ENCODE peak calls at places on chromosome 14, in eight cellular contexts. One of them, this sample, is unnamed.

GRCh38 chr14:103418508-103418818 is 33.2 kb downstream of the MARK3 start:
- DNase-seq in activated T-helper 1 cell treated with Interleukin-2 at 50 U/mL for 16 hours: no peak
- DNase-seq in amniotic stem cell: no peak
- DNase-seq in ecto neural progenitor cell: no peak
- DNase-seq in NAMALWA: no peak
- DNase-seq in progenitor cell of endocrine pancreas: no peak
- DNase-seq in NCI-H1105: no peak
- DNase-seq in ascending aorta: no peak
- DNase-seq in this sample: no peak

GRCh38 chr14:31025335-31026075 is at the start of gene AP4S1:
- DNase-seq in ecto neural progenitor cell: peak
- DNase-seq in ascending aorta: no peak
- DNase-seq in NCI-H1105: peak
- DNase-seq in NAMALWA: peak
- DNase-seq in progenitor cell of endocrine pancreas: peak
- DNase-seq in amniotic stem cell: no peak
- DNase-seq in activated T-helper 1 cell treated with Interleukin-2 at 50 U/mL for 16 hours: peak
- DNase-seq in this sample: peak

GRCh38 chr14:51540364-51540763 is 111.3 kb upstream of the FRMD6 start:
- DNase-seq in ascending aorta: no peak
- DNase-seq in ecto neural progenitor cell: no peak
- DNase-seq in amniotic stem cell: no peak
- DNase-seq in progenitor cell of endocrine pancreas: no peak
- DNase-seq in NCI-H1105: no peak
- DNase-seq in NAMALWA: no peak
- DNase-seq in activated T-helper 1 cell treated with Interleukin-2 at 50 U/mL for 16 hours: no peak
- DNase-seq in this sample: no peak

GRCh38 chr14:66624319-66624937 is 116.5 kb downstream of the GPHN start:
- DNase-seq in activated T-helper 1 cell treated with Interleukin-2 at 50 U/mL for 16 hours: no peak
- DNase-seq in NAMALWA: peak
- DNase-seq in amniotic stem cell: peak
- DNase-seq in progenitor cell of endocrine pancreas: peak
- DNase-seq in ecto neural progenitor cell: peak
- DNase-seq in ascending aorta: no peak
- DNase-seq in NCI-H1105: peak
- DNase-seq in this sample: peak

GRCh38 chr14:33184587-33184986 is 245.9 kb downstream of the NPAS3 start:
- DNase-seq in progenitor cell of endocrine pancreas: no peak
- DNase-seq in ecto neural progenitor cell: no peak
- DNase-seq in activated T-helper 1 cell treated with Interleukin-2 at 50 U/mL for 16 hours: no peak
- DNase-seq in NCI-H1105: no peak
- DNase-seq in amniotic stem cell: no peak
- DNase-seq in ascending aorta: no peak
- DNase-seq in NAMALWA: no peak
- DNase-seq in this sample: no peak

GRCh38 chr14:21053184-21054122 is 4.2 kb upstream of the RNASE8 start:
- DNase-seq in ascending aorta: no peak
- DNase-seq in ecto neural progenitor cell: no peak
- DNase-seq in activated T-helper 1 cell treated with Interleukin-2 at 50 U/mL for 16 hours: no peak
- DNase-seq in amniotic stem cell: no peak
- DNase-seq in progenitor cell of endocrine pancreas: no peak
- DNase-seq in NCI-H1105: no peak
- DNase-seq in NAMALWA: no peak
- DNase-seq in this sample: no peak

GRCh38 chr14:60106341-60106740 is 14.6 kb downstream of the PCNX4 start:
- DNase-seq in amniotic stem cell: peak
- DNase-seq in ascending aorta: peak
- DNase-seq in ecto neural progenitor cell: no peak
- DNase-seq in NAMALWA: no peak
- DNase-seq in activated T-helper 1 cell treated with Interleukin-2 at 50 U/mL for 16 hours: no peak
- DNase-seq in NCI-H1105: no peak
- DNase-seq in progenitor cell of endocrine pancreas: no peak
- DNase-seq in this sample: no peak

GRCh38 chr14:22973217-22974032 is 8.9 kb downstream of the AJUBA start:
- DNase-seq in progenitor cell of endocrine pancreas: no peak
- DNase-seq in NCI-H1105: no peak
- DNase-seq in activated T-helper 1 cell treated with Interleukin-2 at 50 U/mL for 16 hours: peak
- DNase-seq in ecto neural progenitor cell: no peak
- DNase-seq in ascending aorta: no peak
- DNase-seq in amniotic stem cell: no peak
- DNase-seq in NAMALWA: peak
- DNase-seq in this sample: peak

GRCh38 chr14:68789798-68790655 is 2.8 kb downstream of the ZFP36L1 start:
- DNase-seq in ascending aorta: no peak
- DNase-seq in amniotic stem cell: no peak
- DNase-seq in activated T-helper 1 cell treated with Interleukin-2 at 50 U/mL for 16 hours: no peak
- DNase-seq in progenitor cell of endocrine pancreas: no peak
- DNase-seq in NCI-H1105: no peak
- DNase-seq in NAMALWA: no peak
- DNase-seq in ecto neural progenitor cell: no peak
- DNase-seq in this sample: no peak

GRCh38 chr14:55265197-55265596 is 6.0 kb upstream of the FBXO34 start:
- DNase-seq in amniotic stem cell: no peak
- DNase-seq in progenitor cell of endocrine pancreas: no peak
- DNase-seq in ecto neural progenitor cell: no peak
- DNase-seq in NAMALWA: peak
- DNase-seq in activated T-helper 1 cell treated with Interleukin-2 at 50 U/mL for 16 hours: no peak
- DNase-seq in NCI-H1105: no peak
- DNase-seq in ascending aorta: no peak
- DNase-seq in this sample: peak

GRCh38 chr14:74572829-74573360 is 39.1 kb downstream of the LTBP2 start:
- DNase-seq in ascending aorta: no peak
- DNase-seq in amniotic stem cell: no peak
- DNase-seq in NCI-H1105: no peak
- DNase-seq in NAMALWA: no peak
- DNase-seq in activated T-helper 1 cell treated with Interleukin-2 at 50 U/mL for 16 hours: no peak
- DNase-seq in progenitor cell of endocrine pancreas: no peak
- DNase-seq in ecto neural progenitor cell: no peak
- DNase-seq in this sample: no peak

GRCh38 chr14:61103541-61104339 is 122.7 kb downstream of the SLC38A6 start:
- DNase-seq in NAMALWA: no peak
- DNase-seq in ascending aorta: peak
- DNase-seq in activated T-helper 1 cell treated with Interleukin-2 at 50 U/mL for 16 hours: no peak
- DNase-seq in amniotic stem cell: peak
- DNase-seq in NCI-H1105: no peak
- DNase-seq in progenitor cell of endocrine pancreas: no peak
- DNase-seq in ecto neural progenitor cell: peak
- DNase-seq in this sample: no peak

GRCh38 chr14:61388173-61388975 is 67.0 kb downstream of the PRKCH start:
- DNase-seq in NCI-H1105: peak
- DNase-seq in ascending aorta: no peak
- DNase-seq in ecto neural progenitor cell: no peak
- DNase-seq in amniotic stem cell: no peak
- DNase-seq in NAMALWA: no peak
- DNase-seq in activated T-helper 1 cell treated with Interleukin-2 at 50 U/mL for 16 hours: no peak
- DNase-seq in progenitor cell of endocrine pancreas: no peak
- DNase-seq in this sample: no peak

GRCh38 chr14:65927871-65928270 is 515.3 kb downstream of the FUT8 start:
- DNase-seq in amniotic stem cell: no peak
- DNase-seq in NCI-H1105: peak
- DNase-seq in progenitor cell of endocrine pancreas: peak
- DNase-seq in activated T-helper 1 cell treated with Interleukin-2 at 50 U/mL for 16 hours: peak
- DNase-seq in ascending aorta: no peak
- DNase-seq in NAMALWA: no peak
- DNase-seq in ecto neural progenitor cell: no peak
- DNase-seq in this sample: no peak

GRCh38 chr14:105496831-105497591 is 6.0 kb downstream of the TEDC1 start:
- DNase-seq in NCI-H1105: no peak
- DNase-seq in amniotic stem cell: no peak
- DNase-seq in progenitor cell of endocrine pancreas: no peak
- DNase-seq in ecto neural progenitor cell: no peak
- DNase-seq in activated T-helper 1 cell treated with Interleukin-2 at 50 U/mL for 16 hours: no peak
- DNase-seq in ascending aorta: no peak
- DNase-seq in NAMALWA: no peak
- DNase-seq in this sample: no peak

GRCh38 chr14:46405095-46405494 is 246.5 kb downstream of the RPL10L start:
- DNase-seq in activated T-helper 1 cell treated with Interleukin-2 at 50 U/mL for 16 hours: no peak
- DNase-seq in progenitor cell of endocrine pancreas: no peak
- DNase-seq in ecto neural progenitor cell: no peak
- DNase-seq in amniotic stem cell: no peak
- DNase-seq in NAMALWA: no peak
- DNase-seq in NCI-H1105: peak
- DNase-seq in ascending aorta: no peak
- DNase-seq in this sample: no peak

GRCh38 chr14:50775357-50775756 is 55.6 kb downstream of the NIN start:
- DNase-seq in ecto neural progenitor cell: no peak
- DNase-seq in activated T-helper 1 cell treated with Interleukin-2 at 50 U/mL for 16 hours: no peak
- DNase-seq in ascending aorta: no peak
- DNase-seq in progenitor cell of endocrine pancreas: no peak
- DNase-seq in NCI-H1105: no peak
- DNase-seq in amniotic stem cell: peak
- DNase-seq in NAMALWA: no peak
- DNase-seq in this sample: no peak

GRCh38 chr14:21026251-21026987 is 1.6 kb upstream of the NDRG2 start:
- DNase-seq in progenitor cell of endocrine pancreas: no peak
- DNase-seq in amniotic stem cell: no peak
- DNase-seq in ecto neural progenitor cell: no peak
- DNase-seq in activated T-helper 1 cell treated with Interleukin-2 at 50 U/mL for 16 hours: no peak
- DNase-seq in ascending aorta: no peak
- DNase-seq in NCI-H1105: no peak
- DNase-seq in NAMALWA: no peak
- DNase-seq in this sample: no peak